ENCODE peak calls at places on chromosomes 11 and 22, in four cellular contexts. One of them, this sample, is unnamed.

GRCh38 chr22:19473578-19473977 is 5.4 kb downstream of the UFD1 start:
- DNase-seq in IMR-90: no peak
- DNase-seq in A549: peak; percentile 6
- DNase-seq in GM12878: no peak
- DNase-seq in this sample: no peak

GRCh38 chr11:28704801-28705200 is 596.6 kb downstream of the METTL15 start:
- DNase-seq in IMR-90: no peak
- DNase-seq in GM12878: no peak
- DNase-seq in A549: no peak
- DNase-seq in this sample: no peak

GRCh38 chr11:69944146-69944795 is 125.1 kb upstream of the FGF3 start:
- DNase-seq in GM12878: no peak
- DNase-seq in IMR-90: no peak
- DNase-seq in A549: no peak
- DNase-seq in this sample: no peak

GRCh38 chr22:49349841-49350381 is 477.8 kb downstream of the BRD1 start:
- DNase-seq in A549: no peak
- DNase-seq in IMR-90: no peak
- DNase-seq in GM12878: no peak
- DNase-seq in this sample: no peak

GRCh38 chr22:50422961-50423815 is 51.6 kb downstream of the SBF1 start:
- DNase-seq in A549: no peak
- DNase-seq in IMR-90: no peak
- DNase-seq in GM12878: no peak
- DNase-seq in this sample: no peak

GRCh38 chr11:108027057-108027456 is 18.4 kb downstream of the CUL5 start:
- DNase-seq in A549: peak; percentile 13
- DNase-seq in IMR-90: no peak
- DNase-seq in GM12878: no peak
- DNase-seq in this sample: no peak

GRCh38 chr11:94567181-94567670 is at the start of gene PIWIL4:
- DNase-seq in A549: no peak
- DNase-seq in GM12878: no peak
- DNase-seq in IMR-90: no peak
- DNase-seq in this sample: peak; percentile 63

GRCh38 chr11:116651757-116652237 is 121.0 kb downstream of the BUD13 start:
- DNase-seq in GM12878: no peak
- DNase-seq in A549: no peak
- DNase-seq in IMR-90: no peak
- DNase-seq in this sample: no peak

GRCh38 chr22:26589367-26589844 is 526 bp downstream of the TPST2 start:
- DNase-seq in A549: peak; percentile 20
- DNase-seq in IMR-90: peak; percentile 12
- DNase-seq in GM12878: no peak
- DNase-seq in this sample: no peak

GRCh38 chr22:24805790-24806662 is at the start of gene SGSM1:
- DNase-seq in A549: peak; percentile 73
- DNase-seq in GM12878: no peak
- DNase-seq in IMR-90: peak; percentile 27
- DNase-seq in this sample: peak; percentile 82

GRCh38 chr11:120384476-120384875 is 48.3 kb downstream of the ARHGEF12 start:
- DNase-seq in IMR-90: no peak
- DNase-seq in A549: no peak
- DNase-seq in GM12878: no peak
- DNase-seq in this sample: no peak

GRCh38 chr11:58979222-58979621 is 39.9 kb downstream of the GLYATL1 start:
- DNase-seq in A549: no peak
- DNase-seq in GM12878: no peak
- DNase-seq in IMR-90: no peak
- DNase-seq in this sample: no peak

GRCh38 chr22:46791201-46791731 is 28.8 kb downstream of the TBC1D22A start:
- DNase-seq in IMR-90: peak; percentile 83
- DNase-seq in A549: no peak
- DNase-seq in GM12878: no peak
- DNase-seq in this sample: peak; percentile 11

GRCh38 chr22:30490399-30490798 is 15.1 kb downstream of the SEC14L4 start:
- DNase-seq in IMR-90: no peak
- DNase-seq in GM12878: no peak
- DNase-seq in A549: no peak
- DNase-seq in this sample: peak; percentile 50

GRCh38 chr11:45673441-45673840 is 8.0 kb upstream of the CHST1 start:
- DNase-seq in GM12878: no peak
- DNase-seq in IMR-90: no peak
- DNase-seq in A549: no peak
- DNase-seq in this sample: no peak

GRCh38 chr11:70857885-70858284 is 394.5 kb downstream of the SHANK2 start:
- DNase-seq in GM12878: no peak
- DNase-seq in IMR-90: no peak
- DNase-seq in A549: no peak
- DNase-seq in this sample: no peak

GRCh38 chr11:102010776-102011500 is 36.3 kb upstream of the CFAP300 start:
- DNase-seq in GM12878: no peak
- DNase-seq in IMR-90: peak; percentile 82
- DNase-seq in A549: peak; percentile 77
- DNase-seq in this sample: peak; percentile 9

GRCh38 chr11:63666874-63667273 is 4.3 kb downstream of the ATL3 start:
- DNase-seq in IMR-90: peak; percentile 94
- DNase-seq in GM12878: no peak
- DNase-seq in A549: no peak
- DNase-seq in this sample: no peak
- TF ChIP-seq RFX5 in IMR-90: no peak
- TF ChIP-seq RFX5 in GM12878: no peak
- TF ChIP-seq RFX5 in A549: no peak
- TF ChIP-seq RFX5 in this sample: no peak

GRCh38 chr11:39412117-39412516 is 2047.3 kb downstream of the LRRC4C start:
- DNase-seq in GM12878: no peak
- DNase-seq in A549: no peak
- DNase-seq in IMR-90: no peak
- DNase-seq in this sample: no peak
- TF ChIP-seq ELK1 in GM12878: no peak
- TF ChIP-seq ELK1 in A549: no peak
- TF ChIP-seq ELK1 in IMR-90: no peak
- TF ChIP-seq ELK1 in this sample: no peak

DNA sequence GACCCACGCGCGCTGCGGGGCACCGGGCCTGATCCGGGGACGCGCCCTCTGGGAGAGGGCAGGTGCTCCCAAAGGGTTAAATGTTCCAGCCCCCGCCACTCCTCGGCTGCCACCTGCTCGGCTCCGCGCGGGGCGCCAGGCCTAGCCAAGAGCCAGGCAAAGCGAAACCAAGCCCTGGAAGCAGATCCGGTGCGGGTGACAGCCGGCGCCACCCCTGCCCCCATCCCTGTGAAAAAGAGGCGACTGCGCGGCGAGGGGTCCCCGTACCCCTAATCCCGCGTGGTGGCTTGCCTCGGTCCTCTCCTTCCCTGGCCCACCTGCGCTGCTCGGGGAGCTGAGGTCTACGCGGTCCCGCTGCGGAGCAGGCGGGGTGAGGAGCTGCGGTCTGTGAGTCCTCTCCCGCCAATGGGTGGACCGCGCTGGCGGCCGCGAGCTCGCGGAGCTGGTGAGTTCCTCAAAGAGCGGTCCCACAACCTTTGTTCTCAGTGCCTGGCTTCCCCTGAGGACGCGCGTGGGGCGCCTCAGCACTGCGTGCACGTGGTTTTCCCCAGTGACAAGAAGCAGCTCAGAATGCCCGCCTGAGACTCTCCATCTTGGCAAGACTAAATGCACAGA is at the start of gene ME3:
- DNase-seq in GM12878: no peak
- DNase-seq in IMR-90: peak; percentile 44
- DNase-seq in A549: peak; percentile 76
- DNase-seq in this sample: no peak
- TF ChIP-seq RFX5 in GM12878: no peak
- TF ChIP-seq RFX5 in IMR-90: no peak
- TF ChIP-seq RFX5 in A549: no peak
- TF ChIP-seq RFX5 in this sample: no peak

DNA sequence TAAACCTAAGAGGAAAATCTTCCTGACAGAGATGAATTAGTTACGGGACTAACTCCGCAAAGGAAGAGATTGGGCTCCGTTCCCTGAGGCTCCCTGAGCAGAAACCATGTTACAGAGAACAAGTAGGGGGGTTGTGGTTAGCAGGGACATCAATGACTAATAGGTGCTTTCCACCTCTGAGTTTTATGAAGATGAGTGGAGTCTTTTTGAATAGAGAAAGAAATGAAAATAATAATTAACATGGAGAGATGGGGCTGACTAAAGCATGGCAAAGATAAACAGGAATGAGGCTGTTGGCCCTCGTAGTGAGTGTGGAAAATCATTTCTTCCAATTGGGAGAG is 47.5 kb upstream of the PICALM start:
- DNase-seq in GM12878: peak; percentile 77
- DNase-seq in A549: peak; percentile 52
- DNase-seq in IMR-90: peak; percentile 98
- DNase-seq in this sample: no peak
- TF ChIP-seq ELK1 in GM12878: no peak
- TF ChIP-seq ELK1 in A549: no peak
- TF ChIP-seq ELK1 in IMR-90: no peak
- TF ChIP-seq ELK1 in this sample: no peak

GRCh38 chr11:134556186-134556585 is 144.1 kb upstream of the B3GAT1 start:
- DNase-seq in GM12878: no peak
- DNase-seq in A549: no peak
- DNase-seq in IMR-90: no peak
- DNase-seq in this sample: no peak
- TF ChIP-seq RFX5 in GM12878: no peak
- TF ChIP-seq RFX5 in A549: no peak
- TF ChIP-seq RFX5 in IMR-90: no peak
- TF ChIP-seq RFX5 in this sample: no peak

GRCh38 chr11:1391165-1392010 is 1.7 kb downstream of the BRSK2 start:
- DNase-seq in GM12878: no peak
- DNase-seq in A549: no peak
- DNase-seq in IMR-90: no peak
- DNase-seq in this sample: no peak
- TF ChIP-seq ELK1 in GM12878: no peak
- TF ChIP-seq ELK1 in A549: no peak
- TF ChIP-seq ELK1 in IMR-90: no peak
- TF ChIP-seq ELK1 in this sample: no peak

DNA sequence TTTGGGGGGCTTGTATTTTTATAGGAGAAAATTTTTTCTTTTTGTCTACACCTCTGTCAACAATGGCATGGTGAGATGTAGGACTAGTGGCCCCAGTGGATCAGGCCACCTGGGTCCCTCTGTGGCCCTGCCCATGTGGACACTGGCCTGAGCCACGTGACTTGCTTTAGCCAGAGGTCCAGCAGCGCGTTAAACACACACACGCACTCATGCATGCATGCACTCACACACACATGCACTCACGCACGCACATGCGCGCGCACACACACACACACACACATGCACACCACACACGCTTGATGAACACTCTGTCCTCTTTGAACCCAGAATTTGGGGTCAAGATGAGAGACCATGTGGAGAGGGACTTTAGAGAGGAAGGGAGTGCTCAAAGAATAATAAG is 59.4 kb upstream of the NUP50 start:
- DNase-seq in IMR-90: no peak
- DNase-seq in A549: no peak
- DNase-seq in GM12878: no peak
- DNase-seq in this sample: no peak
- TF ChIP-seq RFX5 in IMR-90: no peak
- TF ChIP-seq RFX5 in A549: no peak
- TF ChIP-seq RFX5 in GM12878: no peak
- TF ChIP-seq RFX5 in this sample: no peak

GRCh38 chr22:36026741-36027140 is 1.9 kb downstream of the RBFOX2 start:
- DNase-seq in GM12878: no peak
- DNase-seq in A549: no peak
- DNase-seq in IMR-90: peak; percentile 60
- DNase-seq in this sample: no peak

GRCh38 chr22:36029406-36029755 is 757 bp upstream of the RBFOX2 start:
- DNase-seq in IMR-90: peak; percentile 38
- DNase-seq in GM12878: no peak
- DNase-seq in A549: no peak
- DNase-seq in this sample: no peak

GRCh38 chr22:36027579-36027959 is 1.1 kb downstream of the RBFOX2 start:
- DNase-seq in GM12878: no peak
- DNase-seq in IMR-90: no peak
- DNase-seq in A549: no peak
- DNase-seq in this sample: no peak

GRCh38 chr22:36028646-36029405 is at the start of gene RBFOX2:
- DNase-seq in IMR-90: peak; percentile 95
- DNase-seq in GM12878: no peak
- DNase-seq in A549: peak; percentile 91
- DNase-seq in this sample: peak; percentile 93

GRCh38 chr22:36027960-36028645 is 521 bp downstream of the RBFOX2 start:
- DNase-seq in IMR-90: no peak
- DNase-seq in A549: no peak
- DNase-seq in GM12878: no peak
- DNase-seq in this sample: no peak
- TF ChIP-seq ELK1 in IMR-90: no peak
- TF ChIP-seq ELK1 in A549: no peak
- TF ChIP-seq ELK1 in GM12878: no peak
- TF ChIP-seq ELK1 in this sample: no peak

DNA sequence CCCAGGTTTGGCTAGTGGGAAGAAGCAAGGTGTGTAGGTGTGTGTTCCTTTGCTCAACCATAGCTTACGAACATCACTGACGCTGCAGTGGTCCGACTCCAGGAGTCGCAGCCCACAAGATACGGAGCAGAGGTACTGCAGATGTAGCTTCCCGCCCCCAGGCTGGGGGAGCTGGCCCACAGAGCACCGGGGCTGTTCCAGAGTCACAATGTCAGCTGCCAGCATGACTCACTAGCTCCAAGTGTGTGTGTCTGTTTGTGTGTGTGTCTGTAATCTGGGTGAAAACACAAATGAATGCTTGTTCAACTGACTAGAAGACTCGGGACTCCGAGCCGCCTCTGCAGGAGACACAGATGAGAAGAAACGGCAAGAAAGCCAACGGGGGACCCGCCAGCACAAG is 10.5 kb downstream of the VSIG10L2 start:
- DNase-seq in A549: no peak
- DNase-seq in GM12878: no peak
- DNase-seq in IMR-90: peak; percentile 7
- DNase-seq in this sample: no peak
- TF ChIP-seq RFX5 in A549: no peak
- TF ChIP-seq RFX5 in GM12878: no peak
- TF ChIP-seq RFX5 in IMR-90: no peak
- TF ChIP-seq RFX5 in this sample: no peak

GRCh38 chr11:61460474-61460881 is 30.6 kb downstream of the SDHAF2 start:
- DNase-seq in IMR-90: no peak
- DNase-seq in A549: no peak
- DNase-seq in GM12878: no peak
- DNase-seq in this sample: no peak
- TF ChIP-seq ELK1 in IMR-90: no peak
- TF ChIP-seq ELK1 in A549: no peak
- TF ChIP-seq ELK1 in GM12878: no peak
- TF ChIP-seq ELK1 in this sample: no peak

This sample was measured in K562.